ENCODE peak calls at places on chromosomes 6 and 20, in seven cellular contexts. O is NCI-H1694, N is heart left ventricle, K is M059J, F is iPS-NIHi11, J is ELR, T is progenitor cell of endocrine pancreas. U is an unnamed sample.

GRCh38 chr6:159163901-159164370 is 5.3 kb upstream of the FNDC1 start:
- DNase-seq in O (no peak), N (no peak), K (no peak), F (no peak), J (no peak), T (no peak), U (no peak)

GRCh38 chr6:119096683-119097310 is 18.3 kb upstream of the FAM184A start:
- DNase-seq in O (no peak), N (peak; percentile 77), K (no peak), F (no peak), J (no peak), T (no peak), U (no peak)

GRCh38 chr6:30931959-30932645 is at the start of gene SFTA2:
- DNase-seq in O (no peak), N (no peak), K (no peak), F (no peak), J (no peak), T (no peak), U (no peak)

GRCh38 chr6:32415521-32416019 is 8.6 kb upstream of the BTNL2 start:
- DNase-seq in O (peak; percentile 39), N (peak; percentile 67), K (peak; percentile 73), F (peak; percentile 67), J (peak; percentile 80), T (peak; percentile 67), U (peak; percentile 87)

GRCh38 chr6:90286884-90287488 is 9.7 kb downstream of the BACH2 start:
- DNase-seq in O (peak; percentile 15), N (no peak), K (peak; percentile 18), F (peak; percentile 70), J (peak; percentile 67), T (peak; percentile 31), U (peak; percentile 45)

GRCh38 chr6:14070457-14070856 is 47.1 kb upstream of the CD83 start:
- DNase-seq in O (no peak), N (no peak), K (no peak), F (no peak), J (no peak), T (no peak), U (no peak)

GRCh38 chr6:169984181-169985120 is 233.0 kb downstream of the ERMARD start:
- DNase-seq in O (no peak), N (peak; percentile 18), K (no peak), F (no peak), J (no peak), T (no peak), U (no peak)

GRCh38 chr20:15673206-15673605 is 900.0 kb downstream of the KIF16B start:
- DNase-seq in O (no peak), N (no peak), K (peak; percentile 82), F (no peak), J (peak; percentile 15), T (no peak), U (no peak)